ENCODE peak calls at places on chromosome 16, in seven cellular contexts. P is cardiac muscle cell; H is astrocyte; E is progenitor cell of endocrine pancreas; W is stimulated activated CD4-positive, alpha-beta T cell treated with anti-CD3 and anti-CD28 coated beads, TNF-alpha, amount 100 ng/mL, for 1 hour; T is GM12878; N is occipital lobe. R is an unnamed sample.

GRCh38 chr16:47057631-47057996 is 84.1 kb upstream of the DNAJA2 start:
- DNase-seq in P (peak), H (no peak), E (no peak), W (no peak), T (no peak), N (no peak), R (no peak)

GRCh38 chr16:20023190-20023589 is 50.5 kb downstream of the GPR139 start:
- DNase-seq in P (peak), H (no peak), E (peak), W (no peak), T (no peak), N (no peak), R (peak)

GRCh38 chr16:13919330-13919682 is 648 bp upstream of the ERCC4 start:
- DNase-seq in P (peak), H (peak), E (no peak), W (no peak), T (no peak), N (no peak), R (peak)

GRCh38 chr16:27325736-27326135 is 12.0 kb downstream of the IL4R start:
- DNase-seq in P (no peak), H (no peak), E (no peak), W (no peak), T (no peak), N (no peak), R (no peak)

GRCh38 chr16:716250-716607 is 1.3 kb downstream of the METRN start:
- DNase-seq in P (peak), H (peak), E (peak), W (no peak), T (no peak), N (peak), R (no peak)

GRCh38 chr16:24094660-24095059 is 161.5 kb upstream of the CACNG3 start:
- DNase-seq in P (no peak), H (no peak), E (no peak), W (no peak), T (no peak), N (no peak), R (no peak)

GRCh38 chr16:64736887-64737286 is 385.0 kb downstream of the CDH11 start:
- DNase-seq in P (no peak), H (no peak), E (no peak), W (no peak), T (no peak), N (no peak), R (no peak)

GRCh38 chr16:84042879-84043485 is 387 bp upstream of the SLC38A8 start:
- DNase-seq in P (no peak), H (no peak), E (no peak), W (no peak), T (no peak), N (no peak), R (no peak)

GRCh38 chr16:79509221-79509631 is 91.3 kb downstream of the MAF start:
- DNase-seq in P (no peak), H (no peak), E (no peak), W (no peak), T (no peak), N (no peak), R (no peak)

GRCh38 chr16:57422026-57422944 is 17.7 kb downstream of the CCL17 start:
- DNase-seq in P (peak), H (peak), E (no peak), W (no peak), T (no peak), N (no peak), R (peak)

GRCh38 chr16:1494129-1494640 is 1.0 kb downstream of the TELO2 start:
- DNase-seq in P (peak), H (peak), E (no peak), W (no peak), T (no peak), N (no peak), R (peak)

GRCh38 chr16:14303182-14303618 is 232.1 kb downstream of the MRTFB start:
- DNase-seq in P (peak), H (no peak), E (no peak), W (no peak), T (no peak), N (no peak), R (peak)

GRCh38 chr16:81636298-81636960 is 142.7 kb upstream of the PLCG2 start:
- DNase-seq in P (no peak), H (no peak), E (no peak), W (no peak), T (no peak), N (no peak), R (no peak)

GRCh38 chr16:47054306-47054705 is 80.8 kb upstream of the DNAJA2 start:
- DNase-seq in P (no peak), H (no peak), E (no peak), W (no peak), T (no peak), N (no peak), R (no peak)

GRCh38 chr16:58829096-58829495 is 95.0 kb upstream of the GOT2 start:
- DNase-seq in P (no peak), H (no peak), E (no peak), W (no peak), T (no peak), N (no peak), R (no peak)

GRCh38 chr16:85151079-85151602 is 38.9 kb upstream of the CIBAR2 start:
- DNase-seq in P (no peak), H (no peak), E (no peak), W (no peak), T (no peak), N (no peak), R (no peak)

GRCh38 chr16:85586360-85587145 is 26.6 kb upstream of the GSE1 start:
- DNase-seq in P (no peak), H (no peak), E (no peak), W (no peak), T (no peak), N (peak), R (peak)

GRCh38 chr16:30927789-30928378 is 4.5 kb downstream of the FBXL19 start:
- DNase-seq in P (peak), H (peak), E (peak), W (no peak), T (peak), N (peak), R (peak)

GRCh38 chr16:629289-630023 is 1.3 kb upstream of the WFIKKN1 start:
- DNase-seq in P (no peak), H (no peak), E (peak), W (no peak), T (no peak), N (no peak), R (no peak)

GRCh38 chr16:87515475-87516330 is 22.9 kb upstream of the ZCCHC14 start:
- DNase-seq in P (peak), H (no peak), E (no peak), W (no peak), T (no peak), N (no peak), R (no peak)

GRCh38 chr16:28093383-28093725 is 29.8 kb upstream of the GSG1L start:
- DNase-seq in P (no peak), H (no peak), E (no peak), W (no peak), T (no peak), N (no peak), R (no peak)

GRCh38 chr16:68605746-68606145 is 39.4 kb upstream of the CDH3 start:
- DNase-seq in P (no peak), H (peak), E (no peak), W (no peak), T (no peak), N (no peak), R (no peak)

GRCh38 chr16:83814654-83814985 is 6.8 kb downstream of the HSBP1 start:
- DNase-seq in P (no peak), H (no peak), E (no peak), W (no peak), T (no peak), N (no peak), R (no peak)

GRCh38 chr16:27691717-27692116 is 141.8 kb downstream of the KATNIP start:
- DNase-seq in P (no peak), H (no peak), E (no peak), W (no peak), T (no peak), N (no peak), R (no peak)

GRCh38 chr16:76197925-76198324 is 79.3 kb upstream of the CNTNAP4 start:
- DNase-seq in P (no peak), H (no peak), E (no peak), W (no peak), T (no peak), N (no peak), R (no peak)

GRCh38 chr16:84950906-84951305 is 60.4 kb downstream of the ZDHHC7 start:
- DNase-seq in P (no peak), H (no peak), E (no peak), W (no peak), T (no peak), N (no peak), R (no peak)

GRCh38 chr16:9060225-9060624 is 31.2 kb upstream of the HAPSTR1 start:
- DNase-seq in P (no peak), H (no peak), E (no peak), W (no peak), T (no peak), N (no peak), R (no peak)

GRCh38 chr16:24540575-24541240 is 1.3 kb downstream of the RBBP6 start:
- DNase-seq in P (peak), H (peak), E (no peak), W (no peak), T (no peak), N (no peak), R (peak)

R was measured in IMR-90.